ENCODE peak calls at places on chromosomes 4 and X, in ten cellular contexts. One of them, this sample, is unnamed.

GRCh38 chr4:121900132-121900983 is 30.1 kb upstream of the BBS7 start:
- DNase-seq in right atrium auricular region: no peak
- DNase-seq in left lung: peak
- DNase-seq in neural progenitor cell: peak
- DNase-seq in suprapubic skin: no peak
- DNase-seq in bronchial epithelial cell: peak
- DNase-seq in endodermal cell: peak
- DNase-seq in fibroblast of mammary gland: peak
- DNase-seq in HFF-Myc: peak
- DNase-seq in OCI-LY7: peak
- DNase-seq in this sample: peak

GRCh38 chrX:39592776-39593175 is 505.0 kb downstream of the BCOR start:
- DNase-seq in right atrium auricular region: no peak
- DNase-seq in left lung: no peak
- DNase-seq in neural progenitor cell: no peak
- DNase-seq in suprapubic skin: no peak
- DNase-seq in bronchial epithelial cell: peak
- DNase-seq in endodermal cell: no peak
- DNase-seq in fibroblast of mammary gland: peak
- DNase-seq in HFF-Myc: no peak
- DNase-seq in OCI-LY7: no peak
- DNase-seq in this sample: no peak

GRCh38 chr4:107153956-107154355 is 117.8 kb upstream of the DKK2 start:
- DNase-seq in right atrium auricular region: no peak
- DNase-seq in left lung: no peak
- DNase-seq in neural progenitor cell: no peak
- DNase-seq in suprapubic skin: no peak
- DNase-seq in bronchial epithelial cell: no peak
- DNase-seq in endodermal cell: no peak
- DNase-seq in fibroblast of mammary gland: no peak
- DNase-seq in HFF-Myc: no peak
- DNase-seq in OCI-LY7: no peak
- DNase-seq in this sample: no peak

GRCh38 chr4:148831945-148832344 is 389.7 kb upstream of the NR3C2 start:
- DNase-seq in right atrium auricular region: no peak
- DNase-seq in left lung: no peak
- DNase-seq in neural progenitor cell: no peak
- DNase-seq in suprapubic skin: no peak
- DNase-seq in bronchial epithelial cell: peak
- DNase-seq in endodermal cell: no peak
- DNase-seq in fibroblast of mammary gland: peak
- DNase-seq in HFF-Myc: no peak
- DNase-seq in OCI-LY7: no peak
- DNase-seq in this sample: no peak

GRCh38 chr4:163350672-163351071 is 7.0 kb downstream of the NPY5R start:
- DNase-seq in right atrium auricular region: no peak
- DNase-seq in left lung: no peak
- DNase-seq in neural progenitor cell: no peak
- DNase-seq in suprapubic skin: no peak
- DNase-seq in bronchial epithelial cell: peak
- DNase-seq in endodermal cell: no peak
- DNase-seq in fibroblast of mammary gland: no peak
- DNase-seq in HFF-Myc: no peak
- DNase-seq in OCI-LY7: no peak
- DNase-seq in this sample: no peak

GRCh38 chr4:138734746-138735145 is 280.8 kb upstream of the NOCT start:
- DNase-seq in right atrium auricular region: no peak
- DNase-seq in left lung: no peak
- DNase-seq in neural progenitor cell: no peak
- DNase-seq in suprapubic skin: no peak
- DNase-seq in bronchial epithelial cell: peak
- DNase-seq in endodermal cell: no peak
- DNase-seq in fibroblast of mammary gland: peak
- DNase-seq in HFF-Myc: peak
- DNase-seq in OCI-LY7: no peak
- DNase-seq in this sample: no peak

GRCh38 chrX:16797358-16797757 is 11.1 kb downstream of the TXLNG start:
- DNase-seq in right atrium auricular region: no peak
- DNase-seq in left lung: no peak
- DNase-seq in neural progenitor cell: no peak
- DNase-seq in suprapubic skin: no peak
- DNase-seq in bronchial epithelial cell: no peak
- DNase-seq in endodermal cell: no peak
- DNase-seq in fibroblast of mammary gland: peak
- DNase-seq in HFF-Myc: no peak
- DNase-seq in OCI-LY7: no peak
- DNase-seq in this sample: no peak

GRCh38 chrX:2751291-2751690 is 549 bp upstream of the XG start:
- DNase-seq in right atrium auricular region: no peak
- DNase-seq in left lung: no peak
- DNase-seq in neural progenitor cell: no peak
- DNase-seq in suprapubic skin: no peak
- DNase-seq in bronchial epithelial cell: no peak
- DNase-seq in endodermal cell: no peak
- DNase-seq in fibroblast of mammary gland: peak
- DNase-seq in HFF-Myc: no peak
- DNase-seq in OCI-LY7: no peak
- DNase-seq in this sample: no peak

GRCh38 chrX:119512145-119512800 is 44.0 kb downstream of the SLC25A5 start:
- DNase-seq in right atrium auricular region: peak
- DNase-seq in left lung: peak
- DNase-seq in neural progenitor cell: peak
- DNase-seq in suprapubic skin: no peak
- DNase-seq in bronchial epithelial cell: peak
- DNase-seq in endodermal cell: peak
- DNase-seq in fibroblast of mammary gland: peak
- DNase-seq in HFF-Myc: peak
- DNase-seq in OCI-LY7: peak
- DNase-seq in this sample: peak

GRCh38 chr4:1871471-1872021 is 353 bp downstream of the NSD2 start:
- DNase-seq in right atrium auricular region: no peak
- DNase-seq in left lung: peak
- DNase-seq in neural progenitor cell: no peak
- DNase-seq in suprapubic skin: peak
- DNase-seq in bronchial epithelial cell: no peak
- DNase-seq in endodermal cell: peak
- DNase-seq in fibroblast of mammary gland: no peak
- DNase-seq in HFF-Myc: no peak
- DNase-seq in OCI-LY7: peak
- DNase-seq in this sample: no peak

GRCh38 chr4:37383579-37384229 is 139.2 kb downstream of the NWD2 start:
- DNase-seq in right atrium auricular region: no peak
- DNase-seq in left lung: no peak
- DNase-seq in neural progenitor cell: peak
- DNase-seq in suprapubic skin: no peak
- DNase-seq in bronchial epithelial cell: peak
- DNase-seq in endodermal cell: peak
- DNase-seq in fibroblast of mammary gland: peak
- DNase-seq in HFF-Myc: no peak
- DNase-seq in OCI-LY7: peak
- DNase-seq in this sample: peak

DNA sequence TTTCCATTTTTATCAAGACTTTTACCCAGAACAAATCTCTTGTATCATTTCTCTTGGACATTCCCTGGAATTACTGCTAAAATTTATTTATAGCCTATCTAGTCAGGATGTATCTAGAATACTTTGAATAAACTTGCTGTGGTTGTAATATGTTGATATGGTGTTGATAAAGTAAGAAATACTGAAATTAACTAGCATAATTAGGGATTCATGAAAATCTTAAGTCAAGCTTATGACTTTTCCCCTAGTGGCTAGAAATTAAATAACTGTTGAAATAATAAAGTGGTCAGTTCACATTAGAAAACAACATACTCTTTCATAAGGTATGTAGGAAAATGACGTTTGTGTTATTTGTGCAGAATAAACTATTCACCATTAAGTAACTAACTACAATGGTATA is 73.1 kb upstream of the ANKRD50 start:
- DNase-seq in right atrium auricular region: no peak
- DNase-seq in left lung: no peak
- DNase-seq in neural progenitor cell: no peak
- DNase-seq in suprapubic skin: no peak
- DNase-seq in bronchial epithelial cell: no peak
- DNase-seq in endodermal cell: no peak
- DNase-seq in fibroblast of mammary gland: no peak
- DNase-seq in HFF-Myc: no peak
- DNase-seq in OCI-LY7: no peak
- DNase-seq in this sample: no peak
- TF ChIP-seq CTCF in right atrium auricular region: peak
- TF ChIP-seq CTCF in left lung: no peak
- TF ChIP-seq CTCF in neural progenitor cell: peak
- TF ChIP-seq CTCF in suprapubic skin: no peak
- TF ChIP-seq CTCF in bronchial epithelial cell: no peak
- TF ChIP-seq CTCF in endodermal cell: peak
- TF ChIP-seq CTCF in fibroblast of mammary gland: no peak
- TF ChIP-seq CTCF in HFF-Myc: no peak
- TF ChIP-seq CTCF in OCI-LY7: peak
- TF ChIP-seq CTCF in this sample: no peak

DNA sequence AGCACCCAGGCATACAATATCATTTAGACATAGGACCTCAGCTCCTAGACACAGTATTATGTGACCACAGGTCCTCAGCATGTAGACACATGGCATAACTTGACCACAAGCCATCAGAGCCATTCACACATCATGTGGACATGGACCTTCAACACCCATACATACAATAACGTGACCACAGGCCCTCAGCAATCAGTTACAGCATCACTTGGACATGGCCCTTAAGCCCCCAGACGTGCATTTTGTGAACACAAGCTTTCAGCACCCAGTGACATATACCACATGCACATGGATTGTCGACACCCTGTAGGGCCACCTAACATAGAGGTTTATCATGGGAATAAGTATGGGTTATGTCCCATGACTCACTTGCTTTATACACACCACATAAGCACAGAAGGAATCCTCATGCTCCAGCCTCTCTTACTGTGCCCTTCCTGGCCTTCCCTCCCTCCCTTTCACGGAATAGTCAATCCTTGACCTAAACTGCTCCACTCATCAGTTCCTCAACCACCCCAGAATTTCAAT is 1.9 kb downstream of the TSPYL2 start:
- DNase-seq in right atrium auricular region: no peak
- DNase-seq in left lung: no peak
- DNase-seq in neural progenitor cell: no peak
- DNase-seq in suprapubic skin: no peak
- DNase-seq in bronchial epithelial cell: no peak
- DNase-seq in endodermal cell: no peak
- DNase-seq in fibroblast of mammary gland: peak
- DNase-seq in HFF-Myc: no peak
- DNase-seq in OCI-LY7: no peak
- DNase-seq in this sample: no peak
- H3K4me3 ChIP-seq in right atrium auricular region: peak
- H3K4me3 ChIP-seq in left lung: no peak
- H3K4me3 ChIP-seq in neural progenitor cell: no peak
- H3K4me3 ChIP-seq in suprapubic skin: peak
- H3K4me3 ChIP-seq in bronchial epithelial cell: no peak
- H3K4me3 ChIP-seq in endodermal cell: peak
- H3K4me3 ChIP-seq in fibroblast of mammary gland: no peak
- H3K4me3 ChIP-seq in HFF-Myc: peak
- H3K4me3 ChIP-seq in OCI-LY7: no peak
- H3K4me3 ChIP-seq in this sample: no peak

GRCh38 chr4:5710065-5710961 is 688 bp upstream of the EVC start:
- DNase-seq in right atrium auricular region: no peak
- DNase-seq in left lung: no peak
- DNase-seq in neural progenitor cell: peak
- DNase-seq in suprapubic skin: no peak
- DNase-seq in bronchial epithelial cell: peak
- DNase-seq in endodermal cell: no peak
- DNase-seq in fibroblast of mammary gland: no peak
- DNase-seq in HFF-Myc: no peak
- DNase-seq in OCI-LY7: no peak
- DNase-seq in this sample: no peak

GRCh38 chr4:5707366-5708133 is 809 bp downstream of the EVC2 start:
- DNase-seq in right atrium auricular region: no peak
- DNase-seq in left lung: no peak
- DNase-seq in neural progenitor cell: no peak
- DNase-seq in suprapubic skin: no peak
- DNase-seq in bronchial epithelial cell: no peak
- DNase-seq in endodermal cell: no peak
- DNase-seq in fibroblast of mammary gland: no peak
- DNase-seq in HFF-Myc: no peak
- DNase-seq in OCI-LY7: no peak
- DNase-seq in this sample: no peak

GRCh38 chr4:5706486-5707290 is 1.7 kb downstream of the EVC2 start:
- DNase-seq in right atrium auricular region: no peak
- DNase-seq in left lung: no peak
- DNase-seq in neural progenitor cell: no peak
- DNase-seq in suprapubic skin: no peak
- DNase-seq in bronchial epithelial cell: no peak
- DNase-seq in endodermal cell: no peak
- DNase-seq in fibroblast of mammary gland: no peak
- DNase-seq in HFF-Myc: no peak
- DNase-seq in OCI-LY7: no peak
- DNase-seq in this sample: no peak

GRCh38 chr4:5708829-5709680 is 696 bp upstream of the EVC2 start:
- DNase-seq in right atrium auricular region: no peak
- DNase-seq in left lung: no peak
- DNase-seq in neural progenitor cell: peak
- DNase-seq in suprapubic skin: no peak
- DNase-seq in bronchial epithelial cell: no peak
- DNase-seq in endodermal cell: peak
- DNase-seq in fibroblast of mammary gland: no peak
- DNase-seq in HFF-Myc: no peak
- DNase-seq in OCI-LY7: no peak
- DNase-seq in this sample: no peak

GRCh38 chr4:5708171-5708828 is at the start of gene EVC2:
- DNase-seq in right atrium auricular region: peak
- DNase-seq in left lung: peak
- DNase-seq in neural progenitor cell: peak
- DNase-seq in suprapubic skin: peak
- DNase-seq in bronchial epithelial cell: peak
- DNase-seq in endodermal cell: peak
- DNase-seq in fibroblast of mammary gland: peak
- DNase-seq in HFF-Myc: no peak
- DNase-seq in OCI-LY7: no peak
- DNase-seq in this sample: no peak
- TF ChIP-seq CTCF in right atrium auricular region: no peak
- TF ChIP-seq CTCF in left lung: no peak
- TF ChIP-seq CTCF in neural progenitor cell: peak
- TF ChIP-seq CTCF in suprapubic skin: no peak
- TF ChIP-seq CTCF in bronchial epithelial cell: no peak
- TF ChIP-seq CTCF in endodermal cell: no peak
- TF ChIP-seq CTCF in fibroblast of mammary gland: no peak
- TF ChIP-seq CTCF in HFF-Myc: no peak
- TF ChIP-seq CTCF in OCI-LY7: no peak
- TF ChIP-seq CTCF in this sample: no peak

GRCh38 chr4:186079698-186080097 is 10.7 kb downstream of the TLR3 start:
- DNase-seq in right atrium auricular region: no peak
- DNase-seq in left lung: no peak
- DNase-seq in neural progenitor cell: no peak
- DNase-seq in suprapubic skin: no peak
- DNase-seq in bronchial epithelial cell: no peak
- DNase-seq in endodermal cell: no peak
- DNase-seq in fibroblast of mammary gland: no peak
- DNase-seq in HFF-Myc: no peak
- DNase-seq in OCI-LY7: no peak
- DNase-seq in this sample: no peak

GRCh38 chr4:186078977-186079697 is 10.2 kb downstream of the TLR3 start:
- DNase-seq in right atrium auricular region: no peak
- DNase-seq in left lung: no peak
- DNase-seq in neural progenitor cell: peak
- DNase-seq in suprapubic skin: no peak
- DNase-seq in bronchial epithelial cell: no peak
- DNase-seq in endodermal cell: peak
- DNase-seq in fibroblast of mammary gland: no peak
- DNase-seq in HFF-Myc: no peak
- DNase-seq in OCI-LY7: no peak
- DNase-seq in this sample: no peak

GRCh38 chr4:186081202-186081807 is 12.3 kb downstream of the TLR3 start:
- DNase-seq in right atrium auricular region: no peak
- DNase-seq in left lung: no peak
- DNase-seq in neural progenitor cell: peak
- DNase-seq in suprapubic skin: no peak
- DNase-seq in bronchial epithelial cell: no peak
- DNase-seq in endodermal cell: peak
- DNase-seq in fibroblast of mammary gland: no peak
- DNase-seq in HFF-Myc: no peak
- DNase-seq in OCI-LY7: no peak
- DNase-seq in this sample: no peak
- H3K4me3 ChIP-seq in right atrium auricular region: no peak
- H3K4me3 ChIP-seq in left lung: no peak
- H3K4me3 ChIP-seq in neural progenitor cell: peak
- H3K4me3 ChIP-seq in suprapubic skin: no peak
- H3K4me3 ChIP-seq in bronchial epithelial cell: no peak
- H3K4me3 ChIP-seq in endodermal cell: no peak
- H3K4me3 ChIP-seq in fibroblast of mammary gland: no peak
- H3K4me3 ChIP-seq in HFF-Myc: no peak
- H3K4me3 ChIP-seq in OCI-LY7: no peak
- H3K4me3 ChIP-seq in this sample: no peak

This sample was measured in GM12865.